ENCODE peak calls at places on chromosomes 13 and 19, in eight cellular contexts. K, Z, X, A, I, B, N and E are unnamed samples.
A peak's percentile ranks its signal among the peaks of the same experiment; 100 is the strongest.

GRCh38 chr19:1481893-1482360 is 2.9 kb upstream of the C19orf25 start:
- DNase-seq in N (no peak), B (no peak), I (no peak), X (no peak), K (no peak), A (no peak), Z (no peak), E (no peak)

GRCh38 chr13:93172109-93172508 is 54.5 kb upstream of the GPC6 start:
- DNase-seq in A (no peak), N (no peak), B (no peak), K (no peak), X (no peak), I (peak; percentile 19), Z (peak; percentile 49), E (no peak)

GRCh38 chr13:114078501-114079451 is 53.6 kb downstream of the RASA3 start:
- DNase-seq in I (no peak), X (peak; percentile 67), K (peak; percentile 84), A (peak; percentile 64), N (no peak), Z (no peak), B (peak; percentile 34), E (no peak)

GRCh38 chr13:39401091-39401647 is 201.8 kb downstream of the LHFPL6 start:
- DNase-seq in K (no peak), Z (no peak), B (no peak), A (no peak), X (no peak), I (no peak), N (no peak), E (no peak)

GRCh38 chr19:43290568-43291359 is 21.4 kb upstream of the PSG9 start:
- DNase-seq in X (no peak), A (peak; percentile 13), I (no peak), N (no peak), B (no peak), Z (peak; percentile 32), K (no peak), E (peak; percentile 14)

GRCh38 chr19:2034729-2035589 is 16.1 kb downstream of the MKNK2 start:
- DNase-seq in I (peak; percentile 67), X (no peak), A (peak; percentile 56), Z (peak; percentile 100), N (peak; percentile 49), B (peak; percentile 46), K (peak; percentile 8), E (peak; percentile 67)

GRCh38 chr19:54124393-54124792 is 8.8 kb downstream of the PRPF31 start:
- DNase-seq in N (no peak), I (no peak), X (no peak), B (no peak), A (no peak), Z (no peak), K (no peak), E (no peak)

GRCh38 chr19:50947123-50947522 is 5.7 kb downstream of the KLK5 start:
- DNase-seq in Z (no peak), I (no peak), K (no peak), A (no peak), B (no peak), N (no peak), X (no peak), E (no peak)

GRCh38 chr13:27404680-27405079 is 19.7 kb upstream of the GTF3A start:
- DNase-seq in A (no peak), K (no peak), I (no peak), X (no peak), N (no peak), Z (no peak), B (no peak), E (no peak)

GRCh38 chr13:109400192-109400591 is 386.2 kb downstream of the IRS2 start:
- DNase-seq in N (no peak), A (no peak), K (no peak), X (peak; percentile 22), I (no peak), Z (no peak), B (no peak), E (peak; percentile 30)

GRCh38 chr13:21060063-21060826 is 1.1 kb downstream of the LATS2 start:
- DNase-seq in X (peak; percentile 63), N (peak; percentile 59), B (peak; percentile 72), K (peak; percentile 51), A (no peak), Z (peak; percentile 67), I (peak; percentile 51), E (peak; percentile 63)

GRCh38 chr13:21060827-21061076 is 634 bp downstream of the LATS2 start:
- DNase-seq in A (no peak), I (no peak), X (peak; percentile 60), K (no peak), B (no peak), Z (peak; percentile 59), N (peak; percentile 66), E (no peak)

GRCh38 chr13:21058361-21058760 is 3.0 kb downstream of the LATS2 start:
- DNase-seq in B (no peak), K (no peak), N (no peak), X (no peak), A (peak; percentile 51), Z (peak; percentile 52), I (no peak), E (peak; percentile 49)

GRCh38 chr13:21063031-21063430 is 1.6 kb upstream of the LATS2 start:
- DNase-seq in N (no peak), X (no peak), B (no peak), K (no peak), A (no peak), I (no peak), Z (no peak), E (no peak)

DNA sequence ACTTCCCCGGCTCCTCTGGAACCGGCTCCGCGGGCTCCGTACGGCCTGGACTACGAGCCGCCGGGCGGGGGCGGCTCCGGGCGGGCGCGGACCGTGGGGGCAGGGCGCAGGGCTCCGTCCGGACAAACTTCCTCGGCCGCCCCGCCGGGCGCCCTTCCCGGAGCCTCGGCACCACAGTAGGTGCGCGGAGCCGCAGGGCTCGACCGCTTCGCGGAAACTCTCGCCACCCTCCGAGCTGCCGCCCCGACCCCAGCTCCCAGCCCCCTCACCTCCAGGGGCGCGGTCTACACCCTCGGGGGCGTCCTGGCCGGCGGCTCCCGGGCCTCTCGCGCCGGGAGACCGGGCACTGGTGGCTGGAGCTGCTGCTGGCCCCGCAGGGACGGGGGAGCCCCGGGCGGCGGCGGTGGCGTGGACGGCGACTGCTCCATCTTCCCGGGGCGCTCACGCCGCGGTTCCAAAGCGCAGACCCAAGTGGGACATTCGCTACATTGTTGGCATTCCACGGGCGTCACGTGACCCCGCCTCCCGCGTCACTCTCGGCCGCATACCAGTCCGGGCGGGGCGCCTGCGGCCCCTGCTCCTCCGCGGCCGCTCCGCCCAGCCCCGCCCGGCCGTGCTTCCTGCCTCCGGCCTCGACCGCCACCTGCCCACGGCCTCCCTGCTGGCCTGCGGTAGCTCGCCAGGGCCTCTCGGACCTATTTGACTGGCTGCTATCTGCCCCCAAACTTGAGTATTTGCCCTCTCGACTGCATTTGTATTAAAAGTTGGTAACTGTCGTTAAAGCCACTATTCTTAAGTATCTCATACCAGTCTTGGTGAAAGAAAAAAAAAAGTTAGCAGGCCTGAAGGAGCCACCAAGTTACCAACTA is at the start of gene LATS2:
- DNase-seq in X (peak; percentile 99), I (peak; percentile 97), B (peak; percentile 98), N (peak; percentile 97), Z (peak; percentile 99), A (peak; percentile 92), K (peak; percentile 94), E (peak; percentile 98)
- TF ChIP-seq CTCF in X (peak; percentile 53), I (no peak), B (peak; percentile 8), N (peak; percentile 43), Z (no peak), A (peak; percentile 18), K (peak; percentile 20), E (peak; percentile 29)

DNA sequence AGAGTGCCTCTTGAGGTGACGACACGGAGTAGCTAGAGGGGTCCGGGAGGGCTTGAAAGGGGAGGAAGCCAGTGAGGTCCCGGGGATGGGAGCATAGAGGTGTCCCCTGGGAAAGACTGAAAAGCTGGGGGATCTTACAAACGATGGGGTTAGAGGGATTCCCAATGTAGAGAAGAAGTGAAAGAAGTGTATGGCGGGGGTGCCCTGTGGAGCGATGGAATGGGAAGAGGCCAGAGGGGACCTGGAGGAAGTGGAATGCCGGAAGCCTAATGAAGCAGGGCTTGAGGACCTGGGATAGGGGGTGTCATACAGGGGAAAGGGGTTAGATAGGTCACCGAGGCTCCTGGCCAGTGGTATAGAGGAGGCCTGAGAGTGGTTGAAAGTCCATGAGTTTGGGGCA is 579 bp downstream of the AP2A1 start:
- DNase-seq in N (no peak), B (peak; percentile 41), A (no peak), K (no peak), Z (peak; percentile 46), I (no peak), X (no peak), E (peak; percentile 30)
- H3K27ac ChIP-seq in N (peak overlapping the region; percentile 91), B (peak overlapping the region; percentile 77), A (peak overlapping the region; percentile 90), K (peak overlapping the region; percentile 89), Z (peak overlapping the region; percentile 74), I (peak overlapping the region; percentile 93), X (peak overlapping the region; percentile 87), E (peak overlapping the region; percentile 70)

DNA sequence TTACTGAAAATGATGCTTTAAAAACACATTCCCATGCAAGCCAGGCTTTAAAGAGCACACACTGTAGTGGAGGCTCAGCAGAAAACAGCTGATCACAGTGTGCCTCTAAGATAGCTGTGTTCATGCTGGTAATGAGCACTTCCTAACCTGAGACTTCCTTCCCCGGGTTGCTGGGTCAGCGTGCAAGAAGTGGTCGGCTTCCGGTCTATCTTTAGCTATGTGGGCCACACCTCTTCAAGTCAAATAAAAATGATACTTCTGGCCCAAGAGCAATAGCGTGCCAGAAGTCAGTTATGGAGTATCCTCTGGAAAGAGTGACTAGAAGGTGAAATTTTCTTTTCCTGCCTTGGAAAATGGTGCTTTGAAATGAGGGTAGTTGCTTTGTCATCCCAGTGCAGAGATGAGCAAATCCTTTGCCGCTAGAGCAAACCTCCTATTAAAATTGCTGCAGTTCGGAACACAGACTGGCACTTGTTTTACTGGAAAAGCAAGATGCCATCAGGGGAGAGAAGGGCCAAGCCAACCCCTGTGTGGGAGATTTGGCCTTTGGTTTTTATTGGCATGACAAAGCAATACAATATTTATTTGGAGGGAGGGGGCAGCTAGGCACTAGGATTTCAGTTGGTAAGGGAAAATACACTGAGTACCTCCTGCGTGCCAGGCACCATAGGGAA is 64.2 kb downstream of the ARHGAP35 start:
- DNase-seq in A (no peak), N (no peak), B (peak; percentile 57), X (no peak), K (no peak), I (no peak), Z (no peak), E (no peak)
- TF ChIP-seq CTCF in A (no peak), N (no peak), B (no peak), X (no peak), K (no peak), I (no peak), Z (no peak), E (no peak)

DNA sequence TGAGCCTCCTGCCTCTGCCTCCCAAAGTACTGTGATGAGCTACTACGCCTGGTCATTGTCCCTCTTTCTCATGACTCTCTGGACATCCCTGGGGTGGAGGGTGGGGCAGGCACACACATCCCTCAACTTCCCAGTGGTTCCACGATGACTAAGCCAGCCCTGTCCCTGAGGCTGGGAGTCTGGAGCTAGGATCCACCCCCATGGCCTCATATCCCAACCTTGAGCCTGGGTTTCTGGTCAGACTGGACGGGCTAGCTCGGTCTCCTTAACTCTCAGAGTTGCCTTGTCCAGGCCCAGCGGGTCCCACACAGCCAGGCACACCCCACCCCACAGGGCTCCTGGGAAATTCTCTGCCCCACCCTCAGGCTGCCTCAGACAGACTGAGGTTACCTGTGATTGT is 19.6 kb downstream of the IER2 start:
- DNase-seq in A (peak; percentile 44), N (no peak), B (peak; percentile 70), K (peak; percentile 65), X (no peak), I (no peak), Z (no peak), E (peak; percentile 22)
- H3K27ac ChIP-seq in A (peak overlapping the region; percentile 41), N (peak overlapping the region; percentile 26), B (peak overlapping the region; percentile 100), K (peak overlapping the region; percentile 13), X (peak overlapping the region; percentile 91), I (no peak overlapping the region), Z (no peak overlapping the region), E (no peak overlapping the region)